ENCODE peak calls at places on chromosomes 6 and 20, in ten cellular contexts. One of them, this sample, is unnamed.
A peak's percentile ranks its signal among the peaks of the same experiment; 100 is the strongest.

GRCh38 chr6:36759177-36759757 is 61.6 kb downstream of the RAB44 start:
- ATAC-seq in lower lobe of right lung: peak; percentile 93
- ATAC-seq in activated B cell treated with CpG ODN at 0.5 μM for 24 hours: peak; percentile 45
- ATAC-seq in psoas muscle: peak; percentile 88
- ATAC-seq in natural killer cell: peak; percentile 78
- ATAC-seq in left lung: peak; percentile 96
- ATAC-seq in PC-3: peak; percentile 93
- ATAC-seq in RWPE2: peak; percentile 87
- ATAC-seq in A549: peak; percentile 98
- ATAC-seq in upper lobe of right lung: peak; percentile 95
- ATAC-seq in this sample: peak; percentile 90

GRCh38 chr6:32623693-32624092 is 13.5 kb upstream of the HLA-DQA1 start:
- ATAC-seq in lower lobe of right lung: peak; percentile 69
- ATAC-seq in activated B cell treated with CpG ODN at 0.5 μM for 24 hours: no peak
- ATAC-seq in psoas muscle: no peak
- ATAC-seq in natural killer cell: no peak
- ATAC-seq in left lung: peak; percentile 15
- ATAC-seq in PC-3: no peak
- ATAC-seq in RWPE2: no peak
- ATAC-seq in A549: no peak
- ATAC-seq in upper lobe of right lung: peak; percentile 69
- ATAC-seq in this sample: no peak

GRCh38 chr6:157244175-157244574 is 79.1 kb downstream of the TMEM242 start:
- ATAC-seq in lower lobe of right lung: no peak
- ATAC-seq in activated B cell treated with CpG ODN at 0.5 μM for 24 hours: no peak
- ATAC-seq in psoas muscle: peak; percentile 63
- ATAC-seq in natural killer cell: no peak
- ATAC-seq in left lung: no peak
- ATAC-seq in PC-3: no peak
- ATAC-seq in RWPE2: no peak
- ATAC-seq in A549: no peak
- ATAC-seq in upper lobe of right lung: no peak
- ATAC-seq in this sample: peak; percentile 70

GRCh38 chr6:158642097-158642601 is 2.4 kb downstream of the DYNLT1 start:
- ATAC-seq in lower lobe of right lung: no peak
- ATAC-seq in activated B cell treated with CpG ODN at 0.5 μM for 24 hours: no peak
- ATAC-seq in psoas muscle: peak; percentile 80
- ATAC-seq in natural killer cell: no peak
- ATAC-seq in left lung: peak; percentile 8
- ATAC-seq in PC-3: peak; percentile 55
- ATAC-seq in RWPE2: peak; percentile 75
- ATAC-seq in A549: no peak
- ATAC-seq in upper lobe of right lung: no peak
- ATAC-seq in this sample: no peak

GRCh38 chr6:8110117-8110721 is 7.9 kb upstream of the EEF1E1 start:
- ATAC-seq in lower lobe of right lung: no peak
- ATAC-seq in activated B cell treated with CpG ODN at 0.5 μM for 24 hours: no peak
- ATAC-seq in psoas muscle: no peak
- ATAC-seq in natural killer cell: no peak
- ATAC-seq in left lung: no peak
- ATAC-seq in PC-3: no peak
- ATAC-seq in RWPE2: no peak
- ATAC-seq in A549: no peak
- ATAC-seq in upper lobe of right lung: no peak
- ATAC-seq in this sample: no peak

GRCh38 chr6:109237082-109237985 is 142.0 kb downstream of the CEP57L1 start:
- ATAC-seq in lower lobe of right lung: peak; percentile 79
- ATAC-seq in activated B cell treated with CpG ODN at 0.5 μM for 24 hours: peak; percentile 61
- ATAC-seq in psoas muscle: no peak
- ATAC-seq in natural killer cell: peak; percentile 91
- ATAC-seq in left lung: peak; percentile 69
- ATAC-seq in PC-3: peak; percentile 54
- ATAC-seq in RWPE2: no peak
- ATAC-seq in A549: no peak
- ATAC-seq in upper lobe of right lung: peak; percentile 81
- ATAC-seq in this sample: no peak

GRCh38 chr6:132764370-132764769 is 6.7 kb upstream of the VNN2 start:
- ATAC-seq in lower lobe of right lung: peak; percentile 53
- ATAC-seq in activated B cell treated with CpG ODN at 0.5 μM for 24 hours: no peak
- ATAC-seq in psoas muscle: peak; percentile 56
- ATAC-seq in natural killer cell: no peak
- ATAC-seq in left lung: peak; percentile 79
- ATAC-seq in PC-3: peak; percentile 96
- ATAC-seq in RWPE2: peak; percentile 99
- ATAC-seq in A549: peak; percentile 81
- ATAC-seq in upper lobe of right lung: peak; percentile 65
- ATAC-seq in this sample: no peak

GRCh38 chr6:106460481-106460880 is 100.0 kb downstream of the CRYBG1 start:
- ATAC-seq in lower lobe of right lung: no peak
- ATAC-seq in activated B cell treated with CpG ODN at 0.5 μM for 24 hours: no peak
- ATAC-seq in psoas muscle: no peak
- ATAC-seq in natural killer cell: no peak
- ATAC-seq in left lung: no peak
- ATAC-seq in PC-3: no peak
- ATAC-seq in RWPE2: no peak
- ATAC-seq in A549: no peak
- ATAC-seq in upper lobe of right lung: no peak
- ATAC-seq in this sample: no peak

GRCh38 chr6:44291841-44292240 is 21.3 kb downstream of the AARS2 start:
- ATAC-seq in lower lobe of right lung: no peak
- ATAC-seq in activated B cell treated with CpG ODN at 0.5 μM for 24 hours: no peak
- ATAC-seq in psoas muscle: no peak
- ATAC-seq in natural killer cell: no peak
- ATAC-seq in left lung: no peak
- ATAC-seq in PC-3: no peak
- ATAC-seq in RWPE2: peak; percentile 15
- ATAC-seq in A549: no peak
- ATAC-seq in upper lobe of right lung: no peak
- ATAC-seq in this sample: no peak

GRCh38 chr6:44289726-44290125 is 19.5 kb downstream of the TMEM151B start:
- ATAC-seq in lower lobe of right lung: no peak
- ATAC-seq in activated B cell treated with CpG ODN at 0.5 μM for 24 hours: no peak
- ATAC-seq in psoas muscle: no peak
- ATAC-seq in natural killer cell: no peak
- ATAC-seq in left lung: no peak
- ATAC-seq in PC-3: no peak
- ATAC-seq in RWPE2: no peak
- ATAC-seq in A549: no peak
- ATAC-seq in upper lobe of right lung: no peak
- ATAC-seq in this sample: no peak

GRCh38 chr6:44297063-44298038 is 15.8 kb downstream of the AARS2 start:
- ATAC-seq in lower lobe of right lung: peak; percentile 78
- ATAC-seq in activated B cell treated with CpG ODN at 0.5 μM for 24 hours: peak; percentile 80
- ATAC-seq in psoas muscle: peak; percentile 75
- ATAC-seq in natural killer cell: peak; percentile 53
- ATAC-seq in left lung: peak; percentile 76
- ATAC-seq in PC-3: peak; percentile 58
- ATAC-seq in RWPE2: peak; percentile 60
- ATAC-seq in A549: peak; percentile 71
- ATAC-seq in upper lobe of right lung: peak; percentile 69
- ATAC-seq in this sample: peak; percentile 80

GRCh38 chr6:44294832-44295791 is 18.0 kb downstream of the AARS2 start:
- ATAC-seq in lower lobe of right lung: no peak
- ATAC-seq in activated B cell treated with CpG ODN at 0.5 μM for 24 hours: no peak
- ATAC-seq in psoas muscle: no peak
- ATAC-seq in natural killer cell: no peak
- ATAC-seq in left lung: no peak
- ATAC-seq in PC-3: no peak
- ATAC-seq in RWPE2: no peak
- ATAC-seq in A549: no peak
- ATAC-seq in upper lobe of right lung: peak; percentile 8
- ATAC-seq in this sample: no peak

DNA sequence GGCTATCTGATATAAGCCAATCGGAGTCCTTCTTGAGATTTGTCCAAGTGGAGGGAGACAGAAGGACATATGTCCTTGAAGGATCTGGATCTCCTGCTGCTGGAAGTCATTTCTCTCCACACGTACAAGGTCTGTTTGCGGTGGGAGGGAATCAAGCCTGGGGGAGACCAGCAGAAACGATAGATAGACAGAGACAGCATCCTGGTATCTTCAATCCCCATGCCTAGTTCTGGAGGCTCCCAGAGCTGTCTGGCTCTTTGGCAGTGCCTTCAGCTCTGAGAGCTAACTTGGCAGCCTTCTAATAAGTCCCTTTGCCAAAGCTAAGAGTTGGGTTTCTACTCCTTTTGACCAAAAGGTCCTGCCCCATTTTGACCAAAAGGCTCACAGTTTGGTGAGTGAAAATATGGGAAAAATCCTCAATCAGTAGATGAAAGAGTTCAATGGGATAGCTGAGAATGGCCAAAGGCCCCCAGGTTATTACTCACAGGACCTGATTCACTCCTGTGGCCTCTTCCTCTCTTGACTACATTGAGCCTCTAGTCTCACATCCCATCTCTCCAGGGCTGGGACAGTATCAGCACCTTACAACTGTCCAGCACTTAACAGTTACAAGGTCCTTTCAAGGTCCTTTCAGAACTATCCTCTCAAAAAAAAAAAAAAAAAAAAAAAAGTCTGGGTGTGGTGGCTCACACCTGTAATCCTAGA is 20.3 kb downstream of the AARS2 start:
- ATAC-seq in lower lobe of right lung: no peak
- ATAC-seq in activated B cell treated with CpG ODN at 0.5 μM for 24 hours: no peak
- ATAC-seq in psoas muscle: no peak
- ATAC-seq in natural killer cell: no peak
- ATAC-seq in left lung: no peak
- ATAC-seq in PC-3: no peak
- ATAC-seq in RWPE2: no peak
- ATAC-seq in A549: no peak
- ATAC-seq in upper lobe of right lung: no peak
- ATAC-seq in this sample: no peak
- TF ChIP-seq CTCF in lower lobe of right lung: no peak
- TF ChIP-seq CTCF in activated B cell treated with CpG ODN at 0.5 μM for 24 hours: no peak
- TF ChIP-seq CTCF in psoas muscle: no peak
- TF ChIP-seq CTCF in natural killer cell: no peak
- TF ChIP-seq CTCF in left lung: no peak
- TF ChIP-seq CTCF in PC-3: no peak
- TF ChIP-seq CTCF in RWPE2: no peak
- TF ChIP-seq CTCF in A549: no peak
- TF ChIP-seq CTCF in upper lobe of right lung: no peak
- TF ChIP-seq CTCF in this sample: no peak

GRCh38 chr20:7091655-7092054 is 324.2 kb downstream of the BMP2 start:
- ATAC-seq in lower lobe of right lung: no peak
- ATAC-seq in activated B cell treated with CpG ODN at 0.5 μM for 24 hours: no peak
- ATAC-seq in psoas muscle: no peak
- ATAC-seq in natural killer cell: no peak
- ATAC-seq in left lung: no peak
- ATAC-seq in PC-3: no peak
- ATAC-seq in RWPE2: no peak
- ATAC-seq in A549: no peak
- ATAC-seq in upper lobe of right lung: no peak
- ATAC-seq in this sample: no peak

GRCh38 chr20:7090001-7090400 is 322.5 kb downstream of the BMP2 start:
- ATAC-seq in lower lobe of right lung: no peak
- ATAC-seq in activated B cell treated with CpG ODN at 0.5 μM for 24 hours: no peak
- ATAC-seq in psoas muscle: no peak
- ATAC-seq in natural killer cell: no peak
- ATAC-seq in left lung: no peak
- ATAC-seq in PC-3: no peak
- ATAC-seq in RWPE2: peak; percentile 60
- ATAC-seq in A549: no peak
- ATAC-seq in upper lobe of right lung: no peak
- ATAC-seq in this sample: no peak

GRCh38 chr20:7090753-7091310 is 323.3 kb downstream of the BMP2 start:
- ATAC-seq in lower lobe of right lung: peak; percentile 67
- ATAC-seq in activated B cell treated with CpG ODN at 0.5 μM for 24 hours: no peak
- ATAC-seq in psoas muscle: no peak
- ATAC-seq in natural killer cell: peak; percentile 30
- ATAC-seq in left lung: peak; percentile 86
- ATAC-seq in PC-3: no peak
- ATAC-seq in RWPE2: no peak
- ATAC-seq in A549: no peak
- ATAC-seq in upper lobe of right lung: peak; percentile 79
- ATAC-seq in this sample: no peak

GRCh38 chr20:7094438-7094997 is 327.0 kb downstream of the BMP2 start:
- ATAC-seq in lower lobe of right lung: peak; percentile 27
- ATAC-seq in activated B cell treated with CpG ODN at 0.5 μM for 24 hours: no peak
- ATAC-seq in psoas muscle: no peak
- ATAC-seq in natural killer cell: no peak
- ATAC-seq in left lung: peak; percentile 53
- ATAC-seq in PC-3: no peak
- ATAC-seq in RWPE2: peak; percentile 50
- ATAC-seq in A549: peak; percentile 40
- ATAC-seq in upper lobe of right lung: peak; percentile 69
- ATAC-seq in this sample: no peak
- TF ChIP-seq CTCF in lower lobe of right lung: peak; percentile 57
- TF ChIP-seq CTCF in activated B cell treated with CpG ODN at 0.5 μM for 24 hours: no peak
- TF ChIP-seq CTCF in psoas muscle: peak; percentile 27
- TF ChIP-seq CTCF in natural killer cell: no peak
- TF ChIP-seq CTCF in left lung: peak; percentile 61
- TF ChIP-seq CTCF in PC-3: peak; percentile 81
- TF ChIP-seq CTCF in RWPE2: peak; percentile 97
- TF ChIP-seq CTCF in A549: peak; percentile 30
- TF ChIP-seq CTCF in upper lobe of right lung: peak; percentile 61
- TF ChIP-seq CTCF in this sample: peak; percentile 5

DNA sequence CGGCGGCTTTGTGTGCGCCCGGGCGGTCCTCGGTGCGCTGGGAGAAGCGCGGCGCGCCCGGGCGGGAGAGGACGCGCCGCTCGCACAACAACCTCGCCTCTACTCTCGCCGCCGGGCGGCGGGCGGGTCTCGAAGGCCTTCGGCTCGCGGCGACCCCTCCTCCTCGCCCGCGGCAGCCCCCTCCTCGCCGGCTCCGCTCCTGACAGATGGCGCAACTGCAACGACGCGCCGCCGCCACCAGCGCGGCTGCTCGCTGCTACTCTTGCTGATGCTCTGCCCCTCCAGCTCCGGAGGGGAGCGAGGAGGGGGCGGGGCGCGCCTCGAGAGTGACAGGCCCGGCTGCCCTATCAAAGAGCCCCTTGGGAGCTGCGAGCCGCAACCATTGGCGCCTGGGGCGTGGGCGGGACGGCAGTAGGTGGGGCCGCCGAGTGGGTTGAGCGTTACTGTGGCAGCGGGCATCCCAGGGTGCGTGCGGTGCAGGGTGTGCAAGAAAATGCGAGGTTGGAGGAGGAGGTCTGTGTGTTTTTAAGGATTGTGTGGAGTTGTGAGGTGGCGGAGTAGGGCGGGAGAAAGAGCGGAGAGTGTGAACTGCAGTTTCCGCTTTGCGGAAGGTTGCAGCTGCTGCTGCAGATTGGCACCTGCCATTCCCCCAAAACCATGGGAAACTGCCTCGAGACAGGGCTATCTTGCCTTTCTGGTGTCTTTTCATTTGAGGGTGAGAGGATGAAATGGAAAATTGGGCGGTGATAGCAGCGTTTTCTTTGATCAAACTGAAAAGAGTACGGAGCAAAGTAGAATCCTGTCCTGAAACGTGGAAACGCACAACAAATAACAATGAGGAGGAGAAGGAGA is at the start of gene FYN:
- ATAC-seq in lower lobe of right lung: peak; percentile 100
- ATAC-seq in activated B cell treated with CpG ODN at 0.5 μM for 24 hours: peak; percentile 94
- ATAC-seq in psoas muscle: peak; percentile 100
- ATAC-seq in natural killer cell: peak; percentile 98
- ATAC-seq in left lung: peak; percentile 100
- ATAC-seq in PC-3: peak; percentile 85
- ATAC-seq in RWPE2: peak; percentile 97
- ATAC-seq in A549: peak; percentile 100
- ATAC-seq in upper lobe of right lung: peak; percentile 100
- ATAC-seq in this sample: peak; percentile 100
- TF ChIP-seq CTCF in lower lobe of right lung: peak; percentile 48
- TF ChIP-seq CTCF in activated B cell treated with CpG ODN at 0.5 μM for 24 hours: no peak
- TF ChIP-seq CTCF in psoas muscle: peak; percentile 37
- TF ChIP-seq CTCF in natural killer cell: peak; percentile 21
- TF ChIP-seq CTCF in left lung: peak; percentile 64
- TF ChIP-seq CTCF in PC-3: no peak
- TF ChIP-seq CTCF in RWPE2: peak; percentile 28
- TF ChIP-seq CTCF in A549: no peak
- TF ChIP-seq CTCF in upper lobe of right lung: peak; percentile 41
- TF ChIP-seq CTCF in this sample: no peak

GRCh38 chr6:28862077-28862476 is 61.7 kb downstream of the TRIM27 start:
- ATAC-seq in lower lobe of right lung: no peak
- ATAC-seq in activated B cell treated with CpG ODN at 0.5 μM for 24 hours: no peak
- ATAC-seq in psoas muscle: no peak
- ATAC-seq in natural killer cell: no peak
- ATAC-seq in left lung: no peak
- ATAC-seq in PC-3: no peak
- ATAC-seq in RWPE2: no peak
- ATAC-seq in A549: no peak
- ATAC-seq in upper lobe of right lung: no peak
- ATAC-seq in this sample: no peak

GRCh38 chr6:28866342-28867077 is 57.3 kb downstream of the TRIM27 start:
- ATAC-seq in lower lobe of right lung: peak; percentile 80
- ATAC-seq in activated B cell treated with CpG ODN at 0.5 μM for 24 hours: peak; percentile 73
- ATAC-seq in psoas muscle: peak; percentile 33
- ATAC-seq in natural killer cell: peak; percentile 83
- ATAC-seq in left lung: peak; percentile 78
- ATAC-seq in PC-3: peak; percentile 50
- ATAC-seq in RWPE2: peak; percentile 69
- ATAC-seq in A549: peak; percentile 82
- ATAC-seq in upper lobe of right lung: peak; percentile 83
- ATAC-seq in this sample: peak; percentile 75

GRCh38 chr6:28863607-28864320 is 60.0 kb downstream of the TRIM27 start:
- ATAC-seq in lower lobe of right lung: peak; percentile 82
- ATAC-seq in activated B cell treated with CpG ODN at 0.5 μM for 24 hours: peak; percentile 30
- ATAC-seq in psoas muscle: peak; percentile 88
- ATAC-seq in natural killer cell: peak; percentile 45
- ATAC-seq in left lung: peak; percentile 69
- ATAC-seq in PC-3: peak; percentile 61
- ATAC-seq in RWPE2: peak; percentile 54
- ATAC-seq in A549: peak; percentile 75
- ATAC-seq in upper lobe of right lung: peak; percentile 63
- ATAC-seq in this sample: peak; percentile 73

GRCh38 chr6:28867078-28867414 is 56.7 kb downstream of the TRIM27 start:
- ATAC-seq in lower lobe of right lung: peak; percentile 70
- ATAC-seq in activated B cell treated with CpG ODN at 0.5 μM for 24 hours: peak; percentile 12
- ATAC-seq in psoas muscle: no peak
- ATAC-seq in natural killer cell: peak; percentile 44
- ATAC-seq in left lung: peak; percentile 43
- ATAC-seq in PC-3: no peak
- ATAC-seq in RWPE2: no peak
- ATAC-seq in A549: peak; percentile 2
- ATAC-seq in upper lobe of right lung: peak; percentile 53
- ATAC-seq in this sample: no peak

DNA sequence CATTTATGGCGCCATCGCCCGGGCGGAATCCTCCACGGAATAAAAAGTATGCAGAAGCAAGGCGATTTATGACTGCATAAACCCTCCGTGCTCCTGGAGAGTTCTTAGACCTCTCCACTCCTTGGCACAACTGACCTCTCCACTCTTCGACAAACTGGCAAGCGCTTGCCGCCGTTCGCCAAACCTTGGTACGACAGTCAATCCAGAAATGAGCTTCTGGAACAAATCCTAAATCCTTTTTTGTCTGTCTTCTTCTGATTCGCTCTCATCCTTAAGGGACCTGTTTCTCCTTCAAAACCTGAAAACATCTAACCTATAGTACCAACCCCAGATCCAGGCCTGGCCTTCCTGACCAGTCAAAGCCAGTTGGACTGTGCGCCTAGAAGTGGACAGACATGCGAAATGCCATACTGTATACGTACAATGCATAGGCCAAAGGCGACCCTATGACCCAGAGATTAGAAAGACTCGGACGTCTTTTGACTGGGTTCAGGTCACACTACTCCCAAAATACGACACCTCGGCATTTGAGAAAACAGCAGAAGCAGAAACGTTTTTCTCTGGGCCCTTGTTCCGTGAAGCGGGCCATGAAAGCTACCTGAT is 59.4 kb downstream of the TRIM27 start:
- ATAC-seq in lower lobe of right lung: no peak
- ATAC-seq in activated B cell treated with CpG ODN at 0.5 μM for 24 hours: no peak
- ATAC-seq in psoas muscle: no peak
- ATAC-seq in natural killer cell: no peak
- ATAC-seq in left lung: peak; percentile 69
- ATAC-seq in PC-3: peak; percentile 2
- ATAC-seq in RWPE2: no peak
- ATAC-seq in A549: no peak
- ATAC-seq in upper lobe of right lung: no peak
- ATAC-seq in this sample: peak; percentile 1
- TF ChIP-seq CTCF in lower lobe of right lung: no peak
- TF ChIP-seq CTCF in activated B cell treated with CpG ODN at 0.5 μM for 24 hours: no peak
- TF ChIP-seq CTCF in psoas muscle: no peak
- TF ChIP-seq CTCF in natural killer cell: no peak
- TF ChIP-seq CTCF in left lung: no peak
- TF ChIP-seq CTCF in PC-3: peak; percentile 64
- TF ChIP-seq CTCF in RWPE2: peak; percentile 70
- TF ChIP-seq CTCF in A549: peak; percentile 46
- TF ChIP-seq CTCF in upper lobe of right lung: peak; percentile 4
- TF ChIP-seq CTCF in this sample: peak; percentile 45

This sample was measured in gastroesophageal sphincter.